ENCODE peak calls at places on chromosomes 12 and 14, in seven cellular contexts. One of them, this sample, is unnamed.

GRCh38 chr14:103284574-103285467 is 49.2 kb upstream of the EIF5 start:
- DNase-seq in CD8-positive, alpha-beta T cell: no peak
- DNase-seq in SK-N-SH: no peak
- DNase-seq in heart left ventricle: no peak
- DNase-seq in GM23248: peak; percentile 53
- DNase-seq in aorta: no peak
- DNase-seq in cardiac muscle cell: peak; percentile 41
- DNase-seq in this sample: no peak

GRCh38 chr14:77973246-77973645 is 173.3 kb downstream of the ADCK1 start:
- DNase-seq in CD8-positive, alpha-beta T cell: no peak
- DNase-seq in SK-N-SH: no peak
- DNase-seq in heart left ventricle: no peak
- DNase-seq in GM23248: no peak
- DNase-seq in aorta: no peak
- DNase-seq in cardiac muscle cell: no peak
- DNase-seq in this sample: no peak

GRCh38 chr14:27389402-27389801 is 791.6 kb upstream of the NOVA1 start:
- DNase-seq in CD8-positive, alpha-beta T cell: no peak
- DNase-seq in SK-N-SH: no peak
- DNase-seq in heart left ventricle: no peak
- DNase-seq in GM23248: no peak
- DNase-seq in aorta: no peak
- DNase-seq in cardiac muscle cell: no peak
- DNase-seq in this sample: no peak

GRCh38 chr14:35242599-35243311 is 49.4 kb upstream of the PSMA6 start:
- DNase-seq in CD8-positive, alpha-beta T cell: no peak
- DNase-seq in SK-N-SH: no peak
- DNase-seq in heart left ventricle: no peak
- DNase-seq in GM23248: no peak
- DNase-seq in aorta: no peak
- DNase-seq in cardiac muscle cell: no peak
- DNase-seq in this sample: no peak

GRCh38 chr14:22494486-22495135 is 94.4 kb downstream of the DAD1 start:
- DNase-seq in CD8-positive, alpha-beta T cell: no peak
- DNase-seq in SK-N-SH: no peak
- DNase-seq in heart left ventricle: no peak
- DNase-seq in GM23248: no peak
- DNase-seq in aorta: no peak
- DNase-seq in cardiac muscle cell: no peak
- DNase-seq in this sample: no peak

GRCh38 chr14:44914849-44915248 is 46.9 kb downstream of the KLHL28 start:
- DNase-seq in CD8-positive, alpha-beta T cell: no peak
- DNase-seq in SK-N-SH: no peak
- DNase-seq in heart left ventricle: peak; percentile 27
- DNase-seq in GM23248: peak; percentile 38
- DNase-seq in aorta: peak; percentile 46
- DNase-seq in cardiac muscle cell: peak; percentile 72
- DNase-seq in this sample: no peak

GRCh38 chr12:12717586-12718381 is 616 bp downstream of the CDKN1B start:
- DNase-seq in CD8-positive, alpha-beta T cell: peak; percentile 71
- DNase-seq in SK-N-SH: peak; percentile 61
- DNase-seq in heart left ventricle: peak; percentile 41
- DNase-seq in GM23248: peak; percentile 60
- DNase-seq in aorta: peak; percentile 78
- DNase-seq in cardiac muscle cell: peak; percentile 26
- DNase-seq in this sample: no peak

GRCh38 chr14:70622111-70622712 is 19.5 kb upstream of the TTC9 start:
- DNase-seq in CD8-positive, alpha-beta T cell: peak; percentile 68
- DNase-seq in SK-N-SH: peak; percentile 56
- DNase-seq in heart left ventricle: no peak
- DNase-seq in GM23248: peak; percentile 53
- DNase-seq in aorta: no peak
- DNase-seq in cardiac muscle cell: peak; percentile 37
- DNase-seq in this sample: no peak

DNA sequence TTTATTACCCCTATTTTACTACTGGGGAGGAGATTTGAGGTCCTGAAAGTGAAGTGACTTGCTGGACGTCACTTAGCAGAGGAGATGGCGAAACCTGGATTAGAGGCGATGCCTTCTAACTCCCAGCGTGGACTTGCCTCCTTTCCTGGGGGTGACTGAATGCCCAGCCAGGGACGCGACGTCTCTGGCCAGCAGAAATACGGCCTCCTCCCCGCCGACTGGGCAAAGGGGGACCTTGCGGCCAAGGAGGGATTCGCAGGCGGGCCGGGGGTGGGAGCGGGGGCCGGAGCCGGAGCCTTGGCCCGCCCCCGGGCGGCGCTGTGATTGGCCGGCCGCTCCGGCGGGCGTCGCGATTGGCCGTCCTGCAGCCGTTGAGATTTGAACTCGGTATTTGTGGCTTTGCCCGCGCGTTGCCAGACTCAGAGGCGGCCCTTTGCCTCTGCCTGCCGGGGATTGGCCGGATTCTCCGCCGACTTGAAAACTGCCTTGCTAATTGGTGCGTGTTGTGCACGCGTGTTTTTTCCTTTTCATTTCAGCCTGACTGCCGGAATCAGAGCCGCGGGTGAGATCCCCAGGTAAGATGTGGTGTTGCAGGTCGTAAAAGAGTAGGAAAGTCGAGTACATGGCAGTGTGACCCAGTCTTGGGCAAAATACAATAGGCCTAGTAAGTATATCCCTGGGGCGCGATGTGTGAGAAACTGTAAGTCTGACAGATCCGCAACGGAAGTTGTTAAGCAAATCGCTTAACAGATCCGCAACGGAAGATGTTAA is at the start of gene NCAPD2:
- DNase-seq in CD8-positive, alpha-beta T cell: peak; percentile 94
- DNase-seq in SK-N-SH: peak; percentile 97
- DNase-seq in heart left ventricle: peak; percentile 93
- DNase-seq in GM23248: peak; percentile 100
- DNase-seq in aorta: peak; percentile 97
- DNase-seq in cardiac muscle cell: peak; percentile 96
- DNase-seq in this sample: peak; percentile 84
- H3K4me1 ChIP-seq in CD8-positive, alpha-beta T cell: peaks cover 26% of the 10 kb centered on the region
- H3K4me1 ChIP-seq in SK-N-SH: peaks cover 18% of the 10 kb centered on the region
- H3K4me1 ChIP-seq in heart left ventricle: peaks cover 21% of the 10 kb centered on the region
- H3K4me1 ChIP-seq in GM23248: peaks cover 21% of the 10 kb centered on the region
- H3K4me1 ChIP-seq in aorta: peaks cover 5% of the 10 kb centered on the region
- H3K4me1 ChIP-seq in cardiac muscle cell: peaks cover 14% of the 10 kb centered on the region
- H3K4me1 ChIP-seq in this sample: no peaks in the 10 kb centered on the region

GRCh38 chr14:81198651-81199050 is 22.1 kb downstream of the GTF2A1 start:
- DNase-seq in CD8-positive, alpha-beta T cell: no peak
- DNase-seq in SK-N-SH: no peak
- DNase-seq in heart left ventricle: no peak
- DNase-seq in GM23248: no peak
- DNase-seq in aorta: no peak
- DNase-seq in cardiac muscle cell: no peak
- DNase-seq in this sample: no peak
- H3K36me3 ChIP-seq in CD8-positive, alpha-beta T cell: peaks cover 22% of the 10 kb centered on the region
- H3K36me3 ChIP-seq in SK-N-SH: peaks cover 77% of the 10 kb centered on the region
- H3K36me3 ChIP-seq in heart left ventricle: peaks cover 14% of the 10 kb centered on the region
- H3K36me3 ChIP-seq in GM23248: peaks cover 69% of the 10 kb centered on the region
- H3K36me3 ChIP-seq in aorta: peaks cover 4% of the 10 kb centered on the region
- H3K36me3 ChIP-seq in cardiac muscle cell: peaks cover 77% of the 10 kb centered on the region
- H3K36me3 ChIP-seq in this sample: no peaks in the 10 kb centered on the region

GRCh38 chr12:104719700-104720345 is 238.3 kb downstream of the SLC41A2 start:
- DNase-seq in CD8-positive, alpha-beta T cell: no peak
- DNase-seq in SK-N-SH: no peak
- DNase-seq in heart left ventricle: no peak
- DNase-seq in GM23248: no peak
- DNase-seq in aorta: peak; percentile 66
- DNase-seq in cardiac muscle cell: no peak
- DNase-seq in this sample: no peak
- H3K27ac ChIP-seq in CD8-positive, alpha-beta T cell: peak overlapping the region; percentile 61
- H3K27ac ChIP-seq in SK-N-SH: no peak overlapping the region
- H3K27ac ChIP-seq in heart left ventricle: no peak overlapping the region
- H3K27ac ChIP-seq in GM23248: no peak overlapping the region
- H3K27ac ChIP-seq in aorta: no peak overlapping the region
- H3K27ac ChIP-seq in cardiac muscle cell: peak overlapping the region; percentile 20
- H3K27ac ChIP-seq in this sample: no peak overlapping the region

GRCh38 chr12:118060301-118061010 is 523 bp downstream of the WSB2 start:
- DNase-seq in CD8-positive, alpha-beta T cell: peak; percentile 59
- DNase-seq in SK-N-SH: no peak
- DNase-seq in heart left ventricle: peak; percentile 76
- DNase-seq in GM23248: peak; percentile 66
- DNase-seq in aorta: peak; percentile 87
- DNase-seq in cardiac muscle cell: no peak
- DNase-seq in this sample: no peak
- H3K4me1 ChIP-seq in CD8-positive, alpha-beta T cell: peaks cover 36% of the 10 kb centered on the region
- H3K4me1 ChIP-seq in SK-N-SH: peaks cover 10% of the 10 kb centered on the region
- H3K4me1 ChIP-seq in heart left ventricle: peaks cover 56% of the 10 kb centered on the region
- H3K4me1 ChIP-seq in GM23248: peaks cover 29% of the 10 kb centered on the region
- H3K4me1 ChIP-seq in aorta: no peaks in the 10 kb centered on the region
- H3K4me1 ChIP-seq in cardiac muscle cell: peaks cover 15% of the 10 kb centered on the region
- H3K4me1 ChIP-seq in this sample: peaks cover 65% of the 10 kb centered on the region

GRCh38 chr12:102182635-102183034 is 15.0 kb downstream of the PMCH start:
- DNase-seq in CD8-positive, alpha-beta T cell: no peak
- DNase-seq in SK-N-SH: no peak
- DNase-seq in heart left ventricle: no peak
- DNase-seq in GM23248: no peak
- DNase-seq in aorta: no peak
- DNase-seq in cardiac muscle cell: no peak
- DNase-seq in this sample: no peak
- H3K36me3 ChIP-seq in CD8-positive, alpha-beta T cell: no peaks in the 10 kb centered on the region
- H3K36me3 ChIP-seq in SK-N-SH: peaks cover 11% of the 10 kb centered on the region
- H3K36me3 ChIP-seq in heart left ventricle: no peaks in the 10 kb centered on the region
- H3K36me3 ChIP-seq in GM23248: no peaks in the 10 kb centered on the region
- H3K36me3 ChIP-seq in aorta: no peaks in the 10 kb centered on the region
- H3K36me3 ChIP-seq in cardiac muscle cell: no peaks in the 10 kb centered on the region
- H3K36me3 ChIP-seq in this sample: no peaks in the 10 kb centered on the region

GRCh38 chr12:71665109-71665476 is 992 bp downstream of the THAP2 start:
- DNase-seq in CD8-positive, alpha-beta T cell: no peak
- DNase-seq in SK-N-SH: no peak
- DNase-seq in heart left ventricle: no peak
- DNase-seq in GM23248: no peak
- DNase-seq in aorta: no peak
- DNase-seq in cardiac muscle cell: no peak
- DNase-seq in this sample: no peak
- H3K27ac ChIP-seq in CD8-positive, alpha-beta T cell: peak overlapping the region; percentile 92
- H3K27ac ChIP-seq in SK-N-SH: peak overlapping the region; percentile 88
- H3K27ac ChIP-seq in heart left ventricle: peak overlapping the region; percentile 95
- H3K27ac ChIP-seq in GM23248: peak overlapping the region; percentile 99
- H3K27ac ChIP-seq in aorta: no peak overlapping the region
- H3K27ac ChIP-seq in cardiac muscle cell: peak overlapping the region; percentile 98
- H3K27ac ChIP-seq in this sample: peak overlapping the region; percentile 93

DNA sequence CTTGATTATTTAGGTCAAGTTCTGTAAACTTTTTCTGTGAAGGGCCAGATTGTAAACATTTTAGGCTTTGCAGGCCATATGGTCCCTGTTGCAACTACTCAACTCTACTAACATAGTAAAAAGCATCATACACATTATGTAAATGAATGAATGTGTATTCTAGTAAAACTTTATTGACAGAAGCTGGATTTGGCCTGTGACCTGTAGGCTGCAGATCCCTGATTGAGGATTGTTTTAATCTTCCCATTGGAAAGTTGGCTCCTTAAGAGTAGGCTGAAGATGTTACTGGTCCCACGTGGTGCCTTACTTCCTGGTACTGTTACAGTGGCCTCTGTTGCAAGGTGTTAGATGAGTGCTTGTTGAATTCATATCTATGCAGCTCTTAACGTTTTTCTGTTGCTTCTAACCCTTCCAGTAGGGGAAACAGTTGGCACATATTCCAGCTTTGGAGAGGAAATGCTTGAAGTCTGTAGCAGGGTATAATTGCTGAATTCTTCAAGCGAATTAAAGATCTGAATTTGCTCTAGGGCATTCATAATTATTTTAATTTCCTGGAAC is 133.6 kb upstream of the DNM1L start:
- DNase-seq in CD8-positive, alpha-beta T cell: no peak
- DNase-seq in SK-N-SH: no peak
- DNase-seq in heart left ventricle: no peak
- DNase-seq in GM23248: no peak
- DNase-seq in aorta: no peak
- DNase-seq in cardiac muscle cell: no peak
- DNase-seq in this sample: no peak
- H3K4me1 ChIP-seq in CD8-positive, alpha-beta T cell: no peaks in the 10 kb centered on the region
- H3K4me1 ChIP-seq in SK-N-SH: peaks cover 14% of the 10 kb centered on the region
- H3K4me1 ChIP-seq in heart left ventricle: peaks cover 82% of the 10 kb centered on the region
- H3K4me1 ChIP-seq in GM23248: peaks cover 37% of the 10 kb centered on the region
- H3K4me1 ChIP-seq in aorta: peaks cover 14% of the 10 kb centered on the region
- H3K4me1 ChIP-seq in cardiac muscle cell: peaks cover 26% of the 10 kb centered on the region
- H3K4me1 ChIP-seq in this sample: peaks cover 76% of the 10 kb centered on the region

DNA sequence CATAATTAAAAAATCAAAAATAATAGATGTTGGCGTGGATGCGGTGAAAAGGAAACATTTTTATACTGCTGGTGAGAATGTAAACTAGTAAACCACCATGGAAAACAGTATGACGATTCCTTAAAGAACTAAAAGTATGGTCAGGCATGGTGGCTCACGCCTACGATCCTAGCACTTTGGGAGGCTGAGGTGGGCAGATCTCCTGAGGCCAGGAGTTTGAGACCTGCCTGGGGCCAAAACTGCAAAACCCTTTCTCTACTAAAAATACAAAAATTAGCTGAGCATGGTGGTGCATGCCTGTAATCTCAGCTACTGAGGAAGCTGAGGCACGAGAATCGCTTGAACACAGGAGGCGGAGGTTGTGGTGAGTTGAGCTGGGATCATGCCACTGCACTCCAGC is 195.7 kb upstream of the BMP4 start:
- DNase-seq in CD8-positive, alpha-beta T cell: no peak
- DNase-seq in SK-N-SH: no peak
- DNase-seq in heart left ventricle: no peak
- DNase-seq in GM23248: no peak
- DNase-seq in aorta: no peak
- DNase-seq in cardiac muscle cell: no peak
- DNase-seq in this sample: no peak
- H3K36me3 ChIP-seq in CD8-positive, alpha-beta T cell: no peaks in the 10 kb centered on the region
- H3K36me3 ChIP-seq in SK-N-SH: no peaks in the 10 kb centered on the region
- H3K36me3 ChIP-seq in heart left ventricle: no peaks in the 10 kb centered on the region
- H3K36me3 ChIP-seq in GM23248: no peaks in the 10 kb centered on the region
- H3K36me3 ChIP-seq in aorta: no peaks in the 10 kb centered on the region
- H3K36me3 ChIP-seq in cardiac muscle cell: no peaks in the 10 kb centered on the region
- H3K36me3 ChIP-seq in this sample: no peaks in the 10 kb centered on the region